ENCODE peak calls at places on chromosomes 6 and 20, in five cellular contexts. A, V, X, W and C are unnamed samples.

GRCh38 chr6:137846274-137846673 is 20.8 kb upstream of the TNFAIP3 start:
- DNase-seq in A (no peak), V (no peak), X (no peak), W (no peak), C (no peak)

GRCh38 chr6:111057074-111057752 is 30.1 kb upstream of the SLC16A10 start:
- DNase-seq in A (peak; percentile 18), V (peak; percentile 50), X (peak; percentile 40), W (no peak), C (no peak)

GRCh38 chr6:56025785-56026184 is 150.4 kb upstream of the BMP5 start:
- DNase-seq in A (no peak), V (no peak), X (no peak), W (no peak), C (no peak)

GRCh38 chr20:35653893-35654292 is 10.8 kb downstream of the CPNE1 start:
- DNase-seq in A (no peak), V (no peak), X (no peak), W (no peak), C (no peak)

GRCh38 chr6:35833534-35833933 is 28.4 kb downstream of the LHFPL5 start:
- DNase-seq in A (no peak), V (no peak), X (no peak), W (no peak), C (no peak)

GRCh38 chr20:35269055-35269781 is 8.7 kb downstream of the MMP24OS start:
- DNase-seq in A (peak; percentile 52), V (no peak), X (peak; percentile 31), W (peak; percentile 81), C (no peak)

GRCh38 chr6:141152951-141153350 is 979.8 kb upstream of the GJE1 start:
- DNase-seq in A (no peak), V (no peak), X (no peak), W (no peak), C (no peak)

GRCh38 chr6:105757512-105758200 is 328.5 kb upstream of the PRDM1 start:
- DNase-seq in A (no peak), V (no peak), X (no peak), W (no peak), C (no peak)

GRCh38 chr20:11170565-11170964 is 496.8 kb upstream of the JAG1 start:
- DNase-seq in A (no peak), V (no peak), X (no peak), W (no peak), C (no peak)

GRCh38 chr6:108268845-108269244 is 8.0 kb upstream of the SNX3 start:
- DNase-seq in A (no peak), V (no peak), X (no peak), W (no peak), C (no peak)

GRCh38 chr6:69866351-69867074 is at the start of gene COL19A1:
- DNase-seq in A (peak; percentile 8), V (no peak), X (no peak), W (peak; percentile 60), C (no peak)

GRCh38 chr6:1377526-1378223 is 11.7 kb upstream of the FOXF2 start:
- DNase-seq in A (no peak), V (no peak), X (no peak), W (no peak), C (no peak)

GRCh38 chr20:62477669-62478450 is 2.1 kb upstream of the GATA5 start:
- DNase-seq in A (no peak), V (no peak), X (no peak), W (no peak), C (no peak)

GRCh38 chr6:132132911-132133639 is 181.9 kb upstream of the CCN2 start:
- DNase-seq in A (no peak), V (no peak), X (no peak), W (no peak), C (no peak)

GRCh38 chr6:45614488-45615285 is 237.0 kb upstream of the SUPT3H start:
- DNase-seq in A (no peak), V (no peak), X (no peak), W (no peak), C (no peak)

GRCh38 chr6:26576929-26577719 is 19.6 kb upstream of the ABT1 start:
- DNase-seq in A (peak; percentile 37), V (peak; percentile 84), X (no peak), W (peak; percentile 76), C (no peak)

GRCh38 chr20:62907377-62908317 is 18.7 kb downstream of the DIDO1 start:
- DNase-seq in A (no peak), V (no peak), X (no peak), W (no peak), C (no peak)

GRCh38 chr6:89956182-89956581 is 61.9 kb downstream of the GJA10 start:
- DNase-seq in A (no peak), V (no peak), X (no peak), W (no peak), C (no peak)

GRCh38 chr6:115830895-115831294 is 229.8 kb downstream of the FRK start:
- DNase-seq in A (no peak), V (no peak), X (no peak), W (no peak), C (no peak)

GRCh38 chr6:19836799-19837510 is at the start of gene ID4:
- DNase-seq in A (peak; percentile 93), V (no peak), X (peak; percentile 95), W (peak; percentile 97), C (peak; percentile 93)

GRCh38 chr6:51213806-51214205 is 395.1 kb downstream of the TFAP2B start:
- DNase-seq in A (no peak), V (no peak), X (no peak), W (peak; percentile 46), C (no peak)

GRCh38 chr6:157716553-157716952 is 106.5 kb upstream of the SNX9 start:
- DNase-seq in A (no peak), V (no peak), X (no peak), W (no peak), C (no peak)

GRCh38 chr6:156842598-156843250 is 65.5 kb downstream of the ARID1B start:
- DNase-seq in A (no peak), V (no peak), X (no peak), W (no peak), C (no peak)

GRCh38 chr20:44582321-44583025 is at the start of gene PKIG:
- DNase-seq in A (peak; percentile 85), V (no peak), X (no peak), W (no peak), C (peak; percentile 49)

GRCh38 chr6:5671162-5671561 is 335.6 kb downstream of the NRN1 start:
- DNase-seq in A (peak; percentile 12), V (no peak), X (no peak), W (no peak), C (no peak)

GRCh38 chr20:7926767-7927166 is 13.5 kb downstream of the HAO1 start:
- DNase-seq in A (no peak), V (peak; percentile 12), X (peak; percentile 43), W (no peak), C (no peak)

GRCh38 chr6:38783436-38784228 is 68.5 kb downstream of the DNAH8 start:
- DNase-seq in A (no peak), V (no peak), X (no peak), W (no peak), C (no peak)

GRCh38 chr6:38779310-38780062 is 64.4 kb downstream of the DNAH8 start:
- DNase-seq in A (no peak), V (no peak), X (no peak), W (no peak), C (no peak)

GRCh38 chr6:38786486-38786885 is 71.4 kb downstream of the DNAH8 start:
- DNase-seq in A (no peak), V (no peak), X (no peak), W (no peak), C (no peak)

GRCh38 chr6:38784506-38785235 is 69.6 kb downstream of the DNAH8 start:
- DNase-seq in A (no peak), V (no peak), X (no peak), W (no peak), C (no peak)

DNA sequence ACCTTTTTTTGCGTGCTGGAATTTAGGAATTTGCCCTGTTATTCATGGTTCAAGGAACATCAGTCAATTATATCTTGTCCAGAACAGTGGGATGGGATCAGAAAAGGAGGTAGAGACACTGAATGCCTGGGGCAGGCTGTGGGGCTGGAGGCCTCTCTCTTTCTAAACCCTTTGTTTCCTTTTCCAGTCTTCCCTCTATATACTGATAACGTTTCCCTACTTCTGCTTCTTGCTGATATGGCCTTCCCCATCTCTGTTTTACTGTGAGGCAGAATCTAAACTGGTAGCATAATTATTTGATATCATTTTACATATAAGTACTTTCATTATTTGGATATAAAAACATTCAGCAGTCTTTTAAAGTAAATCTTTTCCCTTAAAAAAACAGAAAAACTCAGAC is 67.5 kb downstream of the DNAH8 start:
- DNase-seq in A (no peak), V (no peak), X (no peak), W (no peak), C (no peak)
- H3K4me3 ChIP-seq in A (no peak overlapping the region), V (no peak overlapping the region), X (no peak overlapping the region), W (no peak overlapping the region), C (no peak overlapping the region)

GRCh38 chr20:3696200-3696599 is 14.4 kb upstream of the ADAM33 start:
- DNase-seq in A (no peak), V (no peak), X (no peak), W (no peak), C (no peak)
- TF ChIP-seq CTCF in A (peak; percentile 15), V (no peak), X (peak; percentile 50), W (peak; percentile 32), C (no peak)

GRCh38 chr20:40686893-40687292 is 2.1 kb downstream of the MAFB start:
- DNase-seq in A (no peak), V (no peak), X (no peak), W (no peak), C (no peak)

GRCh38 chr20:40686434-40686882 is 2.6 kb downstream of the MAFB start:
- DNase-seq in A (no peak), V (no peak), X (no peak), W (no peak), C (no peak)

GRCh38 chr20:40683894-40684268 is 5.2 kb downstream of the MAFB start:
- DNase-seq in A (no peak), V (no peak), X (no peak), W (no peak), C (no peak)

GRCh38 chr20:40683221-40683893 is 5.7 kb downstream of the MAFB start:
- DNase-seq in A (no peak), V (no peak), X (no peak), W (peak; percentile 75), C (peak; percentile 59)

DNA sequence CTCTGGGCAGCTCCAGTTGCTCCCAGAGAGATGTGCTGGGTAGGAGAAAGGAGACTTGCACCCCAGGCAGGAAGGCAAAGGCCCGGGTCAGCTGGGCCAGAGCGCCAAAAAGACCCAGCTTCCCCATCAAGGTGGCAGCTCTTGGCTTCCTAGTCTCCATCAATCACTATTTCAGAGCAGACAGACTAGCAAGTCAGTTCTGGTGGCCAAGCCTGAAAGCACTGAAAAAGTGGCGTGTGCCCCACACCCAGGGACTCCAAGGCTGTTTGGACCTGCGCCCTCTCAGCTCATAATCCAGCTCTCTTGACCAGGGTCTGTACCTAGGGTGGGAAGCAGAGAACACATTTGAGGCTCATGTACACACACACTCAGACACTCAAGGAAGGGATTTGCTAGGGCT is 3.7 kb downstream of the MAFB start:
- DNase-seq in A (no peak), V (no peak), X (no peak), W (no peak), C (no peak)
- H3K4me3 ChIP-seq in A (peak overlapping the region; percentile 72), V (no peak overlapping the region), X (peak overlapping the region; percentile 78), W (peak overlapping the region; percentile 59), C (peak overlapping the region; percentile 67)

DNA sequence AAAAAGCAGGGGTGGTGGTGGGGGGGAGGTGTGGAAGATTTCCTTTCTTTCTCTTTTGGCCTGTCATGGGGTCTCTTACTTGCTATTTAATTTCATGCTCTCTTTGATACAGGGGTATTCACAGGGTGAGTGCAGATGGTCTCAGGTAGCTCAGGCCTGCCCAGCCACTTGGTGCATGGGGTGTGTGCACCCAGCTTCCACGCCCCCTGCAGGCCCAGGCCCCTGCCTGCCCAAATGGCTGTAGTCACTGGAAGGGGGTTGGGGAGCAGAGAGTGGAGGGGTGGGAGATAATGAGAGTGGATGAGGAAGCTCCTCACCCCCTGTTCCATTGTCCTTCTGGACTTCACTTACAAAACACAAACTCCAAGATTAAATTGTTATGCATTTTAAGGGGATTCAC is 133.6 kb upstream of the SGK1 start:
- DNase-seq in A (no peak), V (no peak), X (no peak), W (no peak), C (no peak)
- TF ChIP-seq CTCF in A (no peak), V (no peak), X (no peak), W (no peak), C (no peak)